ENCODE peak calls at places on chromosomes 11 and 22, in eight cellular contexts. X, S, H, Q, N, Z, R and A are unnamed samples.

GRCh38 chr11:196786-197731 is 4.2 kb downstream of the SCGB1C1 start:
- DNase-seq in Z (no peak), H (no peak), N (no peak), Q (peak; percentile 5), S (no peak), X (no peak), R (no peak), A (no peak)

GRCh38 chr11:86577663-86578636 is 94.5 kb downstream of the ME3 start:
- DNase-seq in R (peak; percentile 92), S (peak; percentile 86), Q (no peak), Z (no peak), X (no peak), H (no peak), N (no peak), A (peak; percentile 69)

GRCh38 chr11:14314127-14314526 is 44.9 kb downstream of the RRAS2 start:
- DNase-seq in Q (no peak), X (no peak), H (no peak), Z (no peak), S (no peak), R (no peak), N (no peak), A (no peak)

GRCh38 chr11:10623797-10624761 is 55.6 kb upstream of the LYVE1 start:
- DNase-seq in S (peak; percentile 57), X (no peak), R (no peak), H (no peak), N (no peak), Z (no peak), Q (no peak), A (no peak)

GRCh38 chr11:121762820-121763219 is 310.1 kb upstream of the SORL1-AS1 start:
- DNase-seq in X (no peak), N (no peak), S (no peak), H (no peak), Z (no peak), Q (no peak), R (no peak), A (peak; percentile 42)

GRCh38 chr11:9617960-9618359 is 44.5 kb downstream of the WEE1 start:
- DNase-seq in Q (no peak), Z (no peak), R (no peak), H (no peak), N (no peak), S (peak; percentile 40), X (no peak), A (peak; percentile 63)

GRCh38 chr11:73047773-73048371 is 94.2 kb downstream of the FCHSD2 start:
- DNase-seq in N (no peak), S (no peak), Q (no peak), X (no peak), Z (no peak), R (no peak), H (no peak), A (no peak)

GRCh38 chr22:48167238-48167637 is 1404.8 kb downstream of the TBC1D22A start:
- DNase-seq in Q (no peak), R (no peak), N (no peak), Z (no peak), S (no peak), H (no peak), X (no peak), A (no peak)

GRCh38 chr11:38089728-38090127 is 1491.7 kb upstream of the RAG2 start:
- DNase-seq in N (peak; percentile 5), H (no peak), R (no peak), X (no peak), Z (no peak), S (peak; percentile 0), Q (no peak), A (peak; percentile 84)

GRCh38 chr11:93034031-93034430 is 64.6 kb downstream of the MTNR1B start:
- DNase-seq in X (no peak), Z (no peak), R (no peak), H (no peak), S (no peak), Q (no peak), N (no peak), A (no peak)